ENCODE peak calls at places on chromosomes 13 and 19, in ten cellular contexts. B is stimulated activated CD4-positive, alpha-beta T cell treated with anti-CD3 and anti-CD28 coated beads, Interleukin-15, amount 100 ng/mL, for 1 hour; Y is stimulated activated CD8-positive, alpha-beta memory T cell treated with anti-CD3 and anti-CD28 coated beads, Interleukin-15, amount 100 ng/mL, for 24 hours; D is NCI-H1436; E is activated T-cell treated with anti-CD3 and anti-CD28 coated beads for 1 hour; H is brain pericyte; Q is central memory CD4-positive, alpha-beta T cell; K is cortex of kidney; F is dorsolateral prefrontal cortex; S is activated CD8-positive, alpha-beta T cell treated with anti-CD3 and anti-CD28 coated beads, Interleukin-2, amount 10 ng/mL, durations not matched to agents 7 days and 5 days. T is an unnamed sample.

GRCh38 chr19:35502751-35503150 is 10.7 kb downstream of the DMKN start:
- DNase-seq in B (no peak), Y (no peak), D (no peak), E (no peak), H (no peak), Q (no peak), K (no peak), F (no peak), S (no peak), T (no peak)

GRCh38 chr13:23657056-23657455 is 86.8 kb downstream of the TNFRSF19 start:
- DNase-seq in B (no peak), Y (no peak), D (no peak), E (no peak), H (no peak), Q (no peak), K (no peak), F (no peak), S (no peak), T (no peak)

GRCh38 chr19:13978306-13978705 is 26.0 kb downstream of the DCAF15 start:
- DNase-seq in B (no peak), Y (no peak), D (no peak), E (no peak), H (no peak), Q (no peak), K (no peak), F (no peak), S (no peak), T (no peak)

GRCh38 chr13:110304256-110304655 is 2.7 kb downstream of the COL4A1 start:
- DNase-seq in B (no peak), Y (no peak), D (no peak), E (no peak), H (no peak), Q (no peak), K (no peak), F (no peak), S (no peak), T (no peak)

GRCh38 chr13:25717798-25718197 is 334.0 kb downstream of the SHISA2 start:
- DNase-seq in B (no peak), Y (no peak), D (no peak), E (no peak), H (no peak), Q (no peak), K (no peak), F (no peak), S (no peak), T (no peak)

GRCh38 chr19:8240274-8241229 is 31.4 kb downstream of the CERS4 start:
- DNase-seq in B (peak; percentile 12), Y (peak; percentile 29), D (no peak), E (peak; percentile 26), H (peak; percentile 41), Q (no peak), K (no peak), F (peak; percentile 83), S (peak; percentile 82), T (peak; percentile 42)

GRCh38 chr19:6062274-6062673 is 48.0 kb downstream of the RFX2 start:
- DNase-seq in B (no peak), Y (no peak), D (no peak), E (no peak), H (no peak), Q (peak; percentile 56), K (no peak), F (no peak), S (peak; percentile 65), T (no peak)

GRCh38 chr13:106680796-106681482 is 113.0 kb upstream of the ARGLU1 start:
- DNase-seq in B (no peak), Y (no peak), D (no peak), E (no peak), H (no peak), Q (no peak), K (no peak), F (peak; percentile 48), S (no peak), T (no peak)

GRCh38 chr13:113332615-113333014 is 31.3 kb downstream of the GRTP1 start:
- DNase-seq in B (no peak), Y (no peak), D (no peak), E (no peak), H (no peak), Q (no peak), K (no peak), F (no peak), S (no peak), T (no peak)

T was measured in esophagus squamous epithelium.